ENCODE peak calls at places on chromosomes 7 and 10, in ten cellular contexts. One of them, this sample, is unnamed.

GRCh38 chr10:66629976-66630375 is 295.9 kb upstream of the LRRTM3 start:
- DNase-seq in endothelial cell of umbilical vein: no peak
- DNase-seq in OCI-LY7: no peak
- DNase-seq in thoracic aorta: no peak
- DNase-seq in cardiac muscle cell: no peak
- DNase-seq in RWPE2: no peak
- DNase-seq in transverse colon: no peak
- DNase-seq in SK-N-SH: no peak
- DNase-seq in left ventricle myocardium inferior: no peak
- DNase-seq in right lobe of liver: no peak
- DNase-seq in this sample: no peak

GRCh38 chr7:135925205-135925604 is 52.0 kb downstream of the MTPN start:
- DNase-seq in endothelial cell of umbilical vein: no peak
- DNase-seq in OCI-LY7: no peak
- DNase-seq in thoracic aorta: no peak
- DNase-seq in cardiac muscle cell: peak; percentile 44
- DNase-seq in RWPE2: no peak
- DNase-seq in transverse colon: no peak
- DNase-seq in SK-N-SH: no peak
- DNase-seq in left ventricle myocardium inferior: no peak
- DNase-seq in right lobe of liver: no peak
- DNase-seq in this sample: no peak

GRCh38 chr10:7622969-7623368 is 43.8 kb downstream of the ITIH5 start:
- DNase-seq in endothelial cell of umbilical vein: no peak
- DNase-seq in OCI-LY7: no peak
- DNase-seq in thoracic aorta: no peak
- DNase-seq in cardiac muscle cell: peak; percentile 56
- DNase-seq in RWPE2: no peak
- DNase-seq in transverse colon: no peak
- DNase-seq in SK-N-SH: no peak
- DNase-seq in left ventricle myocardium inferior: no peak
- DNase-seq in right lobe of liver: no peak
- DNase-seq in this sample: no peak

GRCh38 chr7:31084226-31084625 is 32.1 kb downstream of the ADCYAP1R1 start:
- DNase-seq in endothelial cell of umbilical vein: no peak
- DNase-seq in OCI-LY7: no peak
- DNase-seq in thoracic aorta: no peak
- DNase-seq in cardiac muscle cell: no peak
- DNase-seq in RWPE2: no peak
- DNase-seq in transverse colon: no peak
- DNase-seq in SK-N-SH: no peak
- DNase-seq in left ventricle myocardium inferior: peak; percentile 7
- DNase-seq in right lobe of liver: no peak
- DNase-seq in this sample: peak; percentile 0

GRCh38 chr7:83475403-83475802 is 173.5 kb downstream of the SEMA3E start:
- DNase-seq in endothelial cell of umbilical vein: no peak
- DNase-seq in OCI-LY7: no peak
- DNase-seq in thoracic aorta: no peak
- DNase-seq in cardiac muscle cell: no peak
- DNase-seq in RWPE2: no peak
- DNase-seq in transverse colon: no peak
- DNase-seq in SK-N-SH: no peak
- DNase-seq in left ventricle myocardium inferior: no peak
- DNase-seq in right lobe of liver: no peak
- DNase-seq in this sample: no peak

GRCh38 chr7:52825611-52826010 is 209.8 kb upstream of the POM121L12 start:
- DNase-seq in endothelial cell of umbilical vein: no peak
- DNase-seq in OCI-LY7: peak; percentile 2
- DNase-seq in thoracic aorta: no peak
- DNase-seq in cardiac muscle cell: no peak
- DNase-seq in RWPE2: no peak
- DNase-seq in transverse colon: no peak
- DNase-seq in SK-N-SH: no peak
- DNase-seq in left ventricle myocardium inferior: no peak
- DNase-seq in right lobe of liver: no peak
- DNase-seq in this sample: no peak

GRCh38 chr7:96321041-96321669 is 743 bp downstream of the SLC25A13 start:
- DNase-seq in endothelial cell of umbilical vein: peak; percentile 89
- DNase-seq in OCI-LY7: peak; percentile 15
- DNase-seq in thoracic aorta: peak; percentile 31
- DNase-seq in cardiac muscle cell: peak; percentile 84
- DNase-seq in RWPE2: no peak
- DNase-seq in transverse colon: peak; percentile 90
- DNase-seq in SK-N-SH: peak; percentile 87
- DNase-seq in left ventricle myocardium inferior: peak; percentile 88
- DNase-seq in right lobe of liver: peak; percentile 94
- DNase-seq in this sample: peak; percentile 92

GRCh38 chr7:542935-543789 is 23.5 kb upstream of the PDGFA start:
- DNase-seq in endothelial cell of umbilical vein: peak; percentile 82
- DNase-seq in OCI-LY7: no peak
- DNase-seq in thoracic aorta: no peak
- DNase-seq in cardiac muscle cell: peak; percentile 85
- DNase-seq in RWPE2: no peak
- DNase-seq in transverse colon: no peak
- DNase-seq in SK-N-SH: no peak
- DNase-seq in left ventricle myocardium inferior: no peak
- DNase-seq in right lobe of liver: no peak
- DNase-seq in this sample: peak; percentile 81

GRCh38 chr10:5033061-5033770 is 29.6 kb upstream of the AKR1C2 start:
- DNase-seq in endothelial cell of umbilical vein: no peak
- DNase-seq in OCI-LY7: no peak
- DNase-seq in thoracic aorta: no peak
- DNase-seq in cardiac muscle cell: peak; percentile 84
- DNase-seq in RWPE2: no peak
- DNase-seq in transverse colon: no peak
- DNase-seq in SK-N-SH: no peak
- DNase-seq in left ventricle myocardium inferior: no peak
- DNase-seq in right lobe of liver: no peak
- DNase-seq in this sample: no peak

GRCh38 chr7:116339564-116339963 is 129.2 kb downstream of the TES start:
- DNase-seq in endothelial cell of umbilical vein: peak; percentile 91
- DNase-seq in OCI-LY7: no peak
- DNase-seq in thoracic aorta: no peak
- DNase-seq in cardiac muscle cell: peak; percentile 13
- DNase-seq in RWPE2: no peak
- DNase-seq in transverse colon: no peak
- DNase-seq in SK-N-SH: no peak
- DNase-seq in left ventricle myocardium inferior: no peak
- DNase-seq in right lobe of liver: peak; percentile 56
- DNase-seq in this sample: no peak

GRCh38 chr10:102775973-102776669 is 32.4 kb downstream of the WBP1L start:
- DNase-seq in endothelial cell of umbilical vein: peak; percentile 98
- DNase-seq in OCI-LY7: no peak
- DNase-seq in thoracic aorta: peak; percentile 82
- DNase-seq in cardiac muscle cell: peak; percentile 92
- DNase-seq in RWPE2: no peak
- DNase-seq in transverse colon: peak; percentile 59
- DNase-seq in SK-N-SH: peak; percentile 66
- DNase-seq in left ventricle myocardium inferior: peak; percentile 89
- DNase-seq in right lobe of liver: peak; percentile 64
- DNase-seq in this sample: peak; percentile 89
- H3K4me1 ChIP-seq in endothelial cell of umbilical vein: peaks cover 59% of the 10 kb centered on the region
- H3K4me1 ChIP-seq in OCI-LY7: no peaks in the 10 kb centered on the region
- H3K4me1 ChIP-seq in thoracic aorta: peaks cover 72% of the 10 kb centered on the region
- H3K4me1 ChIP-seq in cardiac muscle cell: peaks cover 58% of the 10 kb centered on the region
- H3K4me1 ChIP-seq in RWPE2: peaks cover 68% of the 10 kb centered on the region
- H3K4me1 ChIP-seq in transverse colon: peaks cover 66% of the 10 kb centered on the region
- H3K4me1 ChIP-seq in SK-N-SH: peaks cover 46% of the 10 kb centered on the region
- H3K4me1 ChIP-seq in left ventricle myocardium inferior: peaks cover 98% of the 10 kb centered on the region
- H3K4me1 ChIP-seq in right lobe of liver: peaks cover 88% of the 10 kb centered on the region
- H3K4me1 ChIP-seq in this sample: peaks cover 56% of the 10 kb centered on the region

GRCh38 chr10:104925232-104925851 is 284.3 kb downstream of the SORCS3 start:
- DNase-seq in endothelial cell of umbilical vein: no peak
- DNase-seq in OCI-LY7: peak; percentile 46
- DNase-seq in thoracic aorta: no peak
- DNase-seq in cardiac muscle cell: peak; percentile 15
- DNase-seq in RWPE2: no peak
- DNase-seq in transverse colon: peak; percentile 8
- DNase-seq in SK-N-SH: peak; percentile 47
- DNase-seq in left ventricle myocardium inferior: peak; percentile 16
- DNase-seq in right lobe of liver: no peak
- DNase-seq in this sample: no peak
- TF ChIP-seq CTCF in endothelial cell of umbilical vein: no peak
- TF ChIP-seq CTCF in OCI-LY7: peak; percentile 81
- TF ChIP-seq CTCF in thoracic aorta: peak; percentile 30
- TF ChIP-seq CTCF in cardiac muscle cell: peak; percentile 27
- TF ChIP-seq CTCF in RWPE2: peak; percentile 66
- TF ChIP-seq CTCF in transverse colon: peak; percentile 60
- TF ChIP-seq CTCF in SK-N-SH: peak; percentile 42
- TF ChIP-seq CTCF in left ventricle myocardium inferior: peak; percentile 75
- TF ChIP-seq CTCF in right lobe of liver: peak; percentile 67
- TF ChIP-seq CTCF in this sample: peak; percentile 54

GRCh38 chr7:84722734-84723133 is 464.1 kb downstream of the SEMA3D start:
- DNase-seq in endothelial cell of umbilical vein: no peak
- DNase-seq in OCI-LY7: no peak
- DNase-seq in thoracic aorta: no peak
- DNase-seq in cardiac muscle cell: no peak
- DNase-seq in RWPE2: no peak
- DNase-seq in transverse colon: no peak
- DNase-seq in SK-N-SH: no peak
- DNase-seq in left ventricle myocardium inferior: no peak
- DNase-seq in right lobe of liver: no peak
- DNase-seq in this sample: peak; percentile 45

GRCh38 chr7:84720456-84721097 is 466.3 kb downstream of the SEMA3D start:
- DNase-seq in endothelial cell of umbilical vein: no peak
- DNase-seq in OCI-LY7: no peak
- DNase-seq in thoracic aorta: no peak
- DNase-seq in cardiac muscle cell: no peak
- DNase-seq in RWPE2: no peak
- DNase-seq in transverse colon: no peak
- DNase-seq in SK-N-SH: no peak
- DNase-seq in left ventricle myocardium inferior: no peak
- DNase-seq in right lobe of liver: no peak
- DNase-seq in this sample: no peak

GRCh38 chr7:84722086-84722485 is 464.8 kb downstream of the SEMA3D start:
- DNase-seq in endothelial cell of umbilical vein: no peak
- DNase-seq in OCI-LY7: no peak
- DNase-seq in thoracic aorta: no peak
- DNase-seq in cardiac muscle cell: no peak
- DNase-seq in RWPE2: no peak
- DNase-seq in transverse colon: no peak
- DNase-seq in SK-N-SH: no peak
- DNase-seq in left ventricle myocardium inferior: no peak
- DNase-seq in right lobe of liver: no peak
- DNase-seq in this sample: no peak
- H3K27ac ChIP-seq in endothelial cell of umbilical vein: no peak overlapping the region
- H3K27ac ChIP-seq in OCI-LY7: no peak overlapping the region
- H3K27ac ChIP-seq in thoracic aorta: no peak overlapping the region
- H3K27ac ChIP-seq in cardiac muscle cell: no peak overlapping the region
- H3K27ac ChIP-seq in RWPE2: no peak overlapping the region
- H3K27ac ChIP-seq in transverse colon: no peak overlapping the region
- H3K27ac ChIP-seq in SK-N-SH: no peak overlapping the region
- H3K27ac ChIP-seq in left ventricle myocardium inferior: no peak overlapping the region
- H3K27ac ChIP-seq in right lobe of liver: no peak overlapping the region
- H3K27ac ChIP-seq in this sample: no peak overlapping the region

GRCh38 chr10:71863203-71863602 is 12.2 kb upstream of the PSAP start:
- DNase-seq in endothelial cell of umbilical vein: no peak
- DNase-seq in OCI-LY7: no peak
- DNase-seq in thoracic aorta: no peak
- DNase-seq in cardiac muscle cell: no peak
- DNase-seq in RWPE2: no peak
- DNase-seq in transverse colon: no peak
- DNase-seq in SK-N-SH: no peak
- DNase-seq in left ventricle myocardium inferior: no peak
- DNase-seq in right lobe of liver: no peak
- DNase-seq in this sample: no peak
- H3K4me1 ChIP-seq in endothelial cell of umbilical vein: peaks cover 19% of the 10 kb centered on the region
- H3K4me1 ChIP-seq in OCI-LY7: peaks cover 54% of the 10 kb centered on the region
- H3K4me1 ChIP-seq in thoracic aorta: peaks cover 17% of the 10 kb centered on the region
- H3K4me1 ChIP-seq in cardiac muscle cell: peaks cover 15% of the 10 kb centered on the region
- H3K4me1 ChIP-seq in RWPE2: peaks cover 38% of the 10 kb centered on the region
- H3K4me1 ChIP-seq in transverse colon: peaks cover 13% of the 10 kb centered on the region
- H3K4me1 ChIP-seq in SK-N-SH: peaks cover 29% of the 10 kb centered on the region
- H3K4me1 ChIP-seq in left ventricle myocardium inferior: peaks cover 30% of the 10 kb centered on the region
- H3K4me1 ChIP-seq in right lobe of liver: peaks cover 14% of the 10 kb centered on the region
- H3K4me1 ChIP-seq in this sample: peaks cover 12% of the 10 kb centered on the region

GRCh38 chr7:119341822-119342221 is 931.2 kb upstream of the KCND2 start:
- DNase-seq in endothelial cell of umbilical vein: no peak
- DNase-seq in OCI-LY7: no peak
- DNase-seq in thoracic aorta: no peak
- DNase-seq in cardiac muscle cell: no peak
- DNase-seq in RWPE2: no peak
- DNase-seq in transverse colon: no peak
- DNase-seq in SK-N-SH: no peak
- DNase-seq in left ventricle myocardium inferior: no peak
- DNase-seq in right lobe of liver: peak; percentile 80
- DNase-seq in this sample: no peak

GRCh38 chr7:119350334-119350733 is 922.6 kb upstream of the KCND2 start:
- DNase-seq in endothelial cell of umbilical vein: no peak
- DNase-seq in OCI-LY7: no peak
- DNase-seq in thoracic aorta: no peak
- DNase-seq in cardiac muscle cell: no peak
- DNase-seq in RWPE2: no peak
- DNase-seq in transverse colon: no peak
- DNase-seq in SK-N-SH: no peak
- DNase-seq in left ventricle myocardium inferior: no peak
- DNase-seq in right lobe of liver: no peak
- DNase-seq in this sample: no peak

GRCh38 chr7:119343289-119343688 is 929.7 kb upstream of the KCND2 start:
- DNase-seq in endothelial cell of umbilical vein: no peak
- DNase-seq in OCI-LY7: no peak
- DNase-seq in thoracic aorta: no peak
- DNase-seq in cardiac muscle cell: no peak
- DNase-seq in RWPE2: no peak
- DNase-seq in transverse colon: no peak
- DNase-seq in SK-N-SH: no peak
- DNase-seq in left ventricle myocardium inferior: no peak
- DNase-seq in right lobe of liver: no peak
- DNase-seq in this sample: no peak

DNA sequence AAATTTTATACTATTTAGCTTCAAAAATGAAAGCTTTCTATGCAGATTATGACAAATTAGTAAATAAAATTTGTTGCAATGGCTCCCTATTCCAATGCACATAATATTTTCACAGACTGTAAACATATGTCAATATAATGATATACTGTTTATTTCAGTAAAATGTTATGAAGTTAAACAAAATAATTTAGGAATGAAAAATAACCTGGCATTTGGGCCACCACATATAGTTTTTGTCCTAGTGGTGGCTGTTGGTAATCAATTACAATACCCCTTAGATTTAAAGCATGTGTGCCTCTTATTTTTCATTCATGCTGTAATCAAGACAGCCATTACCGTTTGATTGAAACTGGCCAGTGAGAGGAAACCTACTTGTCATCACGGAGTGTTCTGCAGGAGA is 928.5 kb upstream of the KCND2 start:
- DNase-seq in endothelial cell of umbilical vein: no peak
- DNase-seq in OCI-LY7: no peak
- DNase-seq in thoracic aorta: no peak
- DNase-seq in cardiac muscle cell: no peak
- DNase-seq in RWPE2: no peak
- DNase-seq in transverse colon: no peak
- DNase-seq in SK-N-SH: no peak
- DNase-seq in left ventricle myocardium inferior: no peak
- DNase-seq in right lobe of liver: no peak
- DNase-seq in this sample: no peak
- TF ChIP-seq CTCF in endothelial cell of umbilical vein: no peak
- TF ChIP-seq CTCF in OCI-LY7: no peak
- TF ChIP-seq CTCF in thoracic aorta: no peak
- TF ChIP-seq CTCF in cardiac muscle cell: no peak
- TF ChIP-seq CTCF in RWPE2: no peak
- TF ChIP-seq CTCF in transverse colon: no peak
- TF ChIP-seq CTCF in SK-N-SH: no peak
- TF ChIP-seq CTCF in left ventricle myocardium inferior: no peak
- TF ChIP-seq CTCF in right lobe of liver: no peak
- TF ChIP-seq CTCF in this sample: no peak

GRCh38 chr10:24255907-24256306 is 47.0 kb downstream of the KIAA1217 start:
- DNase-seq in endothelial cell of umbilical vein: no peak
- DNase-seq in OCI-LY7: no peak
- DNase-seq in thoracic aorta: no peak
- DNase-seq in cardiac muscle cell: no peak
- DNase-seq in RWPE2: peak; percentile 90
- DNase-seq in transverse colon: no peak
- DNase-seq in SK-N-SH: peak; percentile 70
- DNase-seq in left ventricle myocardium inferior: peak; percentile 40
- DNase-seq in right lobe of liver: no peak
- DNase-seq in this sample: no peak
- H3K27ac ChIP-seq in endothelial cell of umbilical vein: no peak overlapping the region
- H3K27ac ChIP-seq in OCI-LY7: no peak overlapping the region
- H3K27ac ChIP-seq in thoracic aorta: no peak overlapping the region
- H3K27ac ChIP-seq in cardiac muscle cell: peak overlapping the region; percentile 92
- H3K27ac ChIP-seq in RWPE2: peak overlapping the region; percentile 92
- H3K27ac ChIP-seq in transverse colon: no peak overlapping the region
- H3K27ac ChIP-seq in SK-N-SH: peak overlapping the region; percentile 92
- H3K27ac ChIP-seq in left ventricle myocardium inferior: peak overlapping the region; percentile 67
- H3K27ac ChIP-seq in right lobe of liver: no peak overlapping the region
- H3K27ac ChIP-seq in this sample: no peak overlapping the region